ENCODE peak calls at places on chromosomes 6 and 20, in five cellular contexts. E, S, R, W and T are unnamed samples.

GRCh38 chr6:37005827-37006514 is 516 bp downstream of the FGD2 start:
- DNase-seq in R (no peak), W (no peak), S (no peak), E (no peak), T (no peak)

GRCh38 chr6:167238169-167238693 is 52.9 kb upstream of the UNC93A start:
- DNase-seq in S (no peak), W (no peak), R (no peak), E (no peak), T (no peak)

GRCh38 chr6:36355819-36356218 is 19.1 kb upstream of the BNIP5 start:
- DNase-seq in E (no peak), R (no peak), W (no peak), S (no peak), T (no peak)

GRCh38 chr20:63744158-63744557 is 4.6 kb downstream of the SLC2A4RG start:
- DNase-seq in W (no peak), R (no peak), S (no peak), E (no peak), T (no peak)

GRCh38 chr6:87848616-87849015 is 146.6 kb upstream of the AKIRIN2 start:
- DNase-seq in E (no peak), S (no peak), R (no peak), W (no peak), T (peak; percentile 14)

GRCh38 chr6:13702809-13703302 is 8.8 kb downstream of the RANBP9 start:
- DNase-seq in E (no peak), S (no peak), W (no peak), R (no peak), T (no peak)

GRCh38 chr20:24692429-24693190 is 223.2 kb downstream of the SYNDIG1 start:
- DNase-seq in S (no peak), E (no peak), W (no peak), R (no peak), T (no peak)

GRCh38 chr6:44342489-44342888 is at the start of gene SPATS1:
- DNase-seq in R (no peak), W (no peak), S (no peak), E (peak; percentile 8), T (no peak)

GRCh38 chr6:26031595-26032386 is 55.4 kb upstream of the HFE start:
- DNase-seq in R (peak; percentile 98), W (no peak), E (peak; percentile 95), S (peak; percentile 85), T (no peak)

GRCh38 chr6:149306967-149307366 is 10.5 kb upstream of the TAB2 start:
- DNase-seq in E (no peak), S (no peak), W (no peak), R (no peak), T (no peak)

GRCh38 chr6:146305098-146305497 is 238.5 kb upstream of the RAB32 start:
- DNase-seq in R (no peak), W (no peak), S (no peak), E (no peak), T (no peak)

GRCh38 chr6:168884646-168885086 is 369.0 kb downstream of the THBS2 start:
- DNase-seq in E (peak; percentile 56), R (peak; percentile 40), S (peak; percentile 43), W (peak; percentile 64), T (no peak)

GRCh38 chr20:23433628-23434027 is 5.9 kb upstream of the CSTL1 start:
- DNase-seq in R (no peak), E (no peak), W (no peak), S (no peak), T (no peak)

GRCh38 chr20:1478566-1478965 is 11.9 kb upstream of the NSFL1C start:
- DNase-seq in E (no peak), S (no peak), R (peak; percentile 30), W (no peak), T (no peak)

GRCh38 chr20:38383147-38383546 is 36.9 kb downstream of the LBP start:
- DNase-seq in E (no peak), W (no peak), R (no peak), S (no peak), T (no peak)

GRCh38 chr6:44974511-44974910 is 353.6 kb upstream of the RUNX2 start:
- DNase-seq in E (no peak), S (no peak), R (no peak), W (no peak), T (no peak)

GRCh38 chr6:22737331-22737730 is 168.0 kb downstream of the HDGFL1 start:
- DNase-seq in E (peak; percentile 64), W (no peak), R (no peak), S (no peak), T (no peak)

GRCh38 chr6:25913741-25914140 is 16.8 kb downstream of the SLC17A2 start:
- DNase-seq in S (no peak), R (no peak), W (no peak), E (no peak), T (no peak)

GRCh38 chr20:63087872-63088680 is 81.3 kb upstream of the BHLHE23 start:
- DNase-seq in R (no peak), E (no peak), S (no peak), W (no peak), T (no peak)